ENCODE peak calls at places on chromosomes 16 and 17, in nine cellular contexts. One of them, this sample, is unnamed.

GRCh38 chr16:56594292-56594619 is 4.9 kb downstream of the MT3 start:
- DNase-seq in NCI-H748 treated with DMSO at 0.1 percent for 48 hours: no peak
- DNase-seq in left colon: no peak
- DNase-seq in stimulated activated CD4-positive, alpha-beta T cell treated with anti-CD3 and anti-CD28 coated beads, Interleukin-1b, Interleukin-23, amount 100 ng/mL, for 24 hours: no peak
- DNase-seq in NCI-H1436 treated with DMSO at 0.1 percent for 48 hours: no peak
- DNase-seq in prostate gland: no peak
- DNase-seq in epithelial cell of esophagus: no peak
- DNase-seq in T-helper 1 cell: no peak
- DNase-seq in kidney: no peak
- DNase-seq in this sample: no peak

GRCh38 chr17:50596191-50597037 is 35.9 kb downstream of the CACNA1G start:
- DNase-seq in NCI-H1436 treated with DMSO at 0.1 percent for 48 hours: no peak
- DNase-seq in T-helper 1 cell: no peak
- DNase-seq in NCI-H748 treated with DMSO at 0.1 percent for 48 hours: no peak
- DNase-seq in left colon: no peak
- DNase-seq in prostate gland: no peak
- DNase-seq in stimulated activated CD4-positive, alpha-beta T cell treated with anti-CD3 and anti-CD28 coated beads, Interleukin-1b, Interleukin-23, amount 100 ng/mL, for 24 hours: no peak
- DNase-seq in kidney: no peak
- DNase-seq in epithelial cell of esophagus: no peak
- DNase-seq in this sample: peak

GRCh38 chr17:47879028-47879585 is 16.9 kb upstream of the SP2 start:
- DNase-seq in T-helper 1 cell: no peak
- DNase-seq in NCI-H1436 treated with DMSO at 0.1 percent for 48 hours: no peak
- DNase-seq in NCI-H748 treated with DMSO at 0.1 percent for 48 hours: no peak
- DNase-seq in stimulated activated CD4-positive, alpha-beta T cell treated with anti-CD3 and anti-CD28 coated beads, Interleukin-1b, Interleukin-23, amount 100 ng/mL, for 24 hours: no peak
- DNase-seq in prostate gland: no peak
- DNase-seq in left colon: no peak
- DNase-seq in kidney: no peak
- DNase-seq in epithelial cell of esophagus: no peak
- DNase-seq in this sample: no peak

GRCh38 chr17:79668344-79669250 is 57.7 kb upstream of the RBFOX3 start:
- DNase-seq in epithelial cell of esophagus: no peak
- DNase-seq in NCI-H748 treated with DMSO at 0.1 percent for 48 hours: no peak
- DNase-seq in NCI-H1436 treated with DMSO at 0.1 percent for 48 hours: no peak
- DNase-seq in left colon: peak
- DNase-seq in kidney: peak
- DNase-seq in stimulated activated CD4-positive, alpha-beta T cell treated with anti-CD3 and anti-CD28 coated beads, Interleukin-1b, Interleukin-23, amount 100 ng/mL, for 24 hours: no peak
- DNase-seq in prostate gland: no peak
- DNase-seq in T-helper 1 cell: no peak
- DNase-seq in this sample: no peak

GRCh38 chr16:82439678-82440293 is 187.0 kb upstream of the CDH13 start:
- DNase-seq in kidney: no peak
- DNase-seq in NCI-H748 treated with DMSO at 0.1 percent for 48 hours: no peak
- DNase-seq in left colon: no peak
- DNase-seq in stimulated activated CD4-positive, alpha-beta T cell treated with anti-CD3 and anti-CD28 coated beads, Interleukin-1b, Interleukin-23, amount 100 ng/mL, for 24 hours: no peak
- DNase-seq in prostate gland: no peak
- DNase-seq in epithelial cell of esophagus: peak
- DNase-seq in T-helper 1 cell: no peak
- DNase-seq in NCI-H1436 treated with DMSO at 0.1 percent for 48 hours: no peak
- DNase-seq in this sample: no peak

GRCh38 chr16:3485821-3486505 is 9.3 kb downstream of the C16orf90 start:
- DNase-seq in stimulated activated CD4-positive, alpha-beta T cell treated with anti-CD3 and anti-CD28 coated beads, Interleukin-1b, Interleukin-23, amount 100 ng/mL, for 24 hours: no peak
- DNase-seq in kidney: peak
- DNase-seq in prostate gland: no peak
- DNase-seq in epithelial cell of esophagus: no peak
- DNase-seq in T-helper 1 cell: no peak
- DNase-seq in left colon: no peak
- DNase-seq in NCI-H1436 treated with DMSO at 0.1 percent for 48 hours: no peak
- DNase-seq in NCI-H748 treated with DMSO at 0.1 percent for 48 hours: no peak
- DNase-seq in this sample: no peak

GRCh38 chr17:34858941-34859562 is 102.2 kb downstream of the CCT6B start:
- DNase-seq in kidney: no peak
- DNase-seq in left colon: no peak
- DNase-seq in prostate gland: no peak
- DNase-seq in T-helper 1 cell: no peak
- DNase-seq in NCI-H748 treated with DMSO at 0.1 percent for 48 hours: no peak
- DNase-seq in epithelial cell of esophagus: no peak
- DNase-seq in stimulated activated CD4-positive, alpha-beta T cell treated with anti-CD3 and anti-CD28 coated beads, Interleukin-1b, Interleukin-23, amount 100 ng/mL, for 24 hours: no peak
- DNase-seq in NCI-H1436 treated with DMSO at 0.1 percent for 48 hours: no peak
- DNase-seq in this sample: no peak

GRCh38 chr16:71357681-71358080 is 842 bp upstream of the CALB2 start:
- DNase-seq in left colon: no peak
- DNase-seq in NCI-H748 treated with DMSO at 0.1 percent for 48 hours: no peak
- DNase-seq in T-helper 1 cell: no peak
- DNase-seq in epithelial cell of esophagus: no peak
- DNase-seq in NCI-H1436 treated with DMSO at 0.1 percent for 48 hours: no peak
- DNase-seq in stimulated activated CD4-positive, alpha-beta T cell treated with anti-CD3 and anti-CD28 coated beads, Interleukin-1b, Interleukin-23, amount 100 ng/mL, for 24 hours: no peak
- DNase-seq in kidney: no peak
- DNase-seq in prostate gland: no peak
- DNase-seq in this sample: no peak

GRCh38 chr17:40490289-40490853 is 11.1 kb downstream of the TNS4 start:
- DNase-seq in NCI-H748 treated with DMSO at 0.1 percent for 48 hours: no peak
- DNase-seq in kidney: peak
- DNase-seq in T-helper 1 cell: no peak
- DNase-seq in left colon: peak
- DNase-seq in prostate gland: peak
- DNase-seq in stimulated activated CD4-positive, alpha-beta T cell treated with anti-CD3 and anti-CD28 coated beads, Interleukin-1b, Interleukin-23, amount 100 ng/mL, for 24 hours: no peak
- DNase-seq in epithelial cell of esophagus: peak
- DNase-seq in NCI-H1436 treated with DMSO at 0.1 percent for 48 hours: no peak
- DNase-seq in this sample: no peak

GRCh38 chr16:84520778-84521770 is 16.6 kb upstream of the MEAK7 start:
- DNase-seq in left colon: no peak
- DNase-seq in kidney: no peak
- DNase-seq in prostate gland: no peak
- DNase-seq in T-helper 1 cell: no peak
- DNase-seq in NCI-H748 treated with DMSO at 0.1 percent for 48 hours: peak
- DNase-seq in epithelial cell of esophagus: peak
- DNase-seq in stimulated activated CD4-positive, alpha-beta T cell treated with anti-CD3 and anti-CD28 coated beads, Interleukin-1b, Interleukin-23, amount 100 ng/mL, for 24 hours: no peak
- DNase-seq in NCI-H1436 treated with DMSO at 0.1 percent for 48 hours: peak
- DNase-seq in this sample: no peak

GRCh38 chr16:20191566-20191965 is 117.9 kb upstream of the GPR139 start:
- DNase-seq in T-helper 1 cell: no peak
- DNase-seq in kidney: no peak
- DNase-seq in epithelial cell of esophagus: no peak
- DNase-seq in stimulated activated CD4-positive, alpha-beta T cell treated with anti-CD3 and anti-CD28 coated beads, Interleukin-1b, Interleukin-23, amount 100 ng/mL, for 24 hours: no peak
- DNase-seq in prostate gland: no peak
- DNase-seq in left colon: no peak
- DNase-seq in NCI-H748 treated with DMSO at 0.1 percent for 48 hours: no peak
- DNase-seq in NCI-H1436 treated with DMSO at 0.1 percent for 48 hours: no peak
- DNase-seq in this sample: no peak

GRCh38 chr17:965311-965989 is 14.1 kb downstream of the NXN start:
- DNase-seq in left colon: no peak
- DNase-seq in T-helper 1 cell: no peak
- DNase-seq in prostate gland: no peak
- DNase-seq in NCI-H748 treated with DMSO at 0.1 percent for 48 hours: no peak
- DNase-seq in stimulated activated CD4-positive, alpha-beta T cell treated with anti-CD3 and anti-CD28 coated beads, Interleukin-1b, Interleukin-23, amount 100 ng/mL, for 24 hours: no peak
- DNase-seq in NCI-H1436 treated with DMSO at 0.1 percent for 48 hours: no peak
- DNase-seq in epithelial cell of esophagus: peak
- DNase-seq in kidney: peak
- DNase-seq in this sample: no peak

GRCh38 chr16:11328172-11329079 is 16.8 kb upstream of the RMI2 start:
- DNase-seq in T-helper 1 cell: no peak
- DNase-seq in epithelial cell of esophagus: peak
- DNase-seq in NCI-H748 treated with DMSO at 0.1 percent for 48 hours: no peak
- DNase-seq in kidney: peak
- DNase-seq in prostate gland: no peak
- DNase-seq in stimulated activated CD4-positive, alpha-beta T cell treated with anti-CD3 and anti-CD28 coated beads, Interleukin-1b, Interleukin-23, amount 100 ng/mL, for 24 hours: no peak
- DNase-seq in NCI-H1436 treated with DMSO at 0.1 percent for 48 hours: no peak
- DNase-seq in left colon: peak
- DNase-seq in this sample: peak

GRCh38 chr17:44556114-44556853 is 1.0 kb upstream of the FZD2 start:
- DNase-seq in T-helper 1 cell: no peak
- DNase-seq in NCI-H748 treated with DMSO at 0.1 percent for 48 hours: peak
- DNase-seq in left colon: no peak
- DNase-seq in kidney: no peak
- DNase-seq in prostate gland: no peak
- DNase-seq in NCI-H1436 treated with DMSO at 0.1 percent for 48 hours: peak
- DNase-seq in epithelial cell of esophagus: peak
- DNase-seq in stimulated activated CD4-positive, alpha-beta T cell treated with anti-CD3 and anti-CD28 coated beads, Interleukin-1b, Interleukin-23, amount 100 ng/mL, for 24 hours: no peak
- DNase-seq in this sample: no peak

GRCh38 chr17:76735006-76735405 is 2.1 kb downstream of the SRSF2 start:
- DNase-seq in kidney: no peak
- DNase-seq in epithelial cell of esophagus: peak
- DNase-seq in prostate gland: no peak
- DNase-seq in NCI-H748 treated with DMSO at 0.1 percent for 48 hours: no peak
- DNase-seq in NCI-H1436 treated with DMSO at 0.1 percent for 48 hours: no peak
- DNase-seq in left colon: no peak
- DNase-seq in stimulated activated CD4-positive, alpha-beta T cell treated with anti-CD3 and anti-CD28 coated beads, Interleukin-1b, Interleukin-23, amount 100 ng/mL, for 24 hours: no peak
- DNase-seq in T-helper 1 cell: no peak
- DNase-seq in this sample: no peak

GRCh38 chr17:2786176-2786881 is 9.9 kb upstream of the RAP1GAP2 start:
- DNase-seq in epithelial cell of esophagus: peak
- DNase-seq in T-helper 1 cell: peak
- DNase-seq in NCI-H1436 treated with DMSO at 0.1 percent for 48 hours: peak
- DNase-seq in prostate gland: peak
- DNase-seq in stimulated activated CD4-positive, alpha-beta T cell treated with anti-CD3 and anti-CD28 coated beads, Interleukin-1b, Interleukin-23, amount 100 ng/mL, for 24 hours: peak
- DNase-seq in left colon: peak
- DNase-seq in NCI-H748 treated with DMSO at 0.1 percent for 48 hours: peak
- DNase-seq in kidney: peak
- DNase-seq in this sample: peak

GRCh38 chr17:58005031-58005727 is 1.9 kb downstream of the SRSF1 start:
- DNase-seq in left colon: no peak
- DNase-seq in stimulated activated CD4-positive, alpha-beta T cell treated with anti-CD3 and anti-CD28 coated beads, Interleukin-1b, Interleukin-23, amount 100 ng/mL, for 24 hours: no peak
- DNase-seq in NCI-H1436 treated with DMSO at 0.1 percent for 48 hours: no peak
- DNase-seq in T-helper 1 cell: no peak
- DNase-seq in kidney: no peak
- DNase-seq in NCI-H748 treated with DMSO at 0.1 percent for 48 hours: no peak
- DNase-seq in prostate gland: no peak
- DNase-seq in epithelial cell of esophagus: peak
- DNase-seq in this sample: no peak

GRCh38 chr16:67157892-67158635 is 1.6 kb downstream of the TRADD start:
- DNase-seq in NCI-H1436 treated with DMSO at 0.1 percent for 48 hours: no peak
- DNase-seq in T-helper 1 cell: no peak
- DNase-seq in kidney: peak
- DNase-seq in left colon: no peak
- DNase-seq in stimulated activated CD4-positive, alpha-beta T cell treated with anti-CD3 and anti-CD28 coated beads, Interleukin-1b, Interleukin-23, amount 100 ng/mL, for 24 hours: no peak
- DNase-seq in NCI-H748 treated with DMSO at 0.1 percent for 48 hours: no peak
- DNase-seq in prostate gland: no peak
- DNase-seq in epithelial cell of esophagus: no peak
- DNase-seq in this sample: no peak

GRCh38 chr17:81960130-81960958 is 643 bp downstream of the NOTUM start:
- DNase-seq in prostate gland: no peak
- DNase-seq in T-helper 1 cell: no peak
- DNase-seq in NCI-H1436 treated with DMSO at 0.1 percent for 48 hours: no peak
- DNase-seq in NCI-H748 treated with DMSO at 0.1 percent for 48 hours: no peak
- DNase-seq in kidney: peak
- DNase-seq in epithelial cell of esophagus: no peak
- DNase-seq in left colon: no peak
- DNase-seq in stimulated activated CD4-positive, alpha-beta T cell treated with anti-CD3 and anti-CD28 coated beads, Interleukin-1b, Interleukin-23, amount 100 ng/mL, for 24 hours: no peak
- DNase-seq in this sample: no peak

GRCh38 chr16:1999866-2000514 is 9.6 kb downstream of the ZNF598 start:
- DNase-seq in epithelial cell of esophagus: no peak
- DNase-seq in NCI-H1436 treated with DMSO at 0.1 percent for 48 hours: no peak
- DNase-seq in prostate gland: no peak
- DNase-seq in left colon: no peak
- DNase-seq in kidney: peak
- DNase-seq in NCI-H748 treated with DMSO at 0.1 percent for 48 hours: no peak
- DNase-seq in T-helper 1 cell: no peak
- DNase-seq in stimulated activated CD4-positive, alpha-beta T cell treated with anti-CD3 and anti-CD28 coated beads, Interleukin-1b, Interleukin-23, amount 100 ng/mL, for 24 hours: no peak
- DNase-seq in this sample: no peak

GRCh38 chr16:50842589-50842988 is 100.7 kb downstream of the CYLD start:
- DNase-seq in NCI-H748 treated with DMSO at 0.1 percent for 48 hours: no peak
- DNase-seq in left colon: no peak
- DNase-seq in kidney: no peak
- DNase-seq in prostate gland: no peak
- DNase-seq in NCI-H1436 treated with DMSO at 0.1 percent for 48 hours: no peak
- DNase-seq in T-helper 1 cell: no peak
- DNase-seq in epithelial cell of esophagus: no peak
- DNase-seq in stimulated activated CD4-positive, alpha-beta T cell treated with anti-CD3 and anti-CD28 coated beads, Interleukin-1b, Interleukin-23, amount 100 ng/mL, for 24 hours: no peak
- DNase-seq in this sample: no peak

GRCh38 chr16:10308305-10309193 is 77.3 kb upstream of the ATF7IP2 start:
- DNase-seq in NCI-H748 treated with DMSO at 0.1 percent for 48 hours: no peak
- DNase-seq in kidney: no peak
- DNase-seq in NCI-H1436 treated with DMSO at 0.1 percent for 48 hours: no peak
- DNase-seq in epithelial cell of esophagus: peak
- DNase-seq in stimulated activated CD4-positive, alpha-beta T cell treated with anti-CD3 and anti-CD28 coated beads, Interleukin-1b, Interleukin-23, amount 100 ng/mL, for 24 hours: no peak
- DNase-seq in prostate gland: peak
- DNase-seq in left colon: no peak
- DNase-seq in T-helper 1 cell: no peak
- DNase-seq in this sample: no peak

GRCh38 chr17:6924121-6924676 is 71.7 kb upstream of the ALOX12 start:
- DNase-seq in epithelial cell of esophagus: no peak
- DNase-seq in left colon: no peak
- DNase-seq in prostate gland: no peak
- DNase-seq in T-helper 1 cell: no peak
- DNase-seq in NCI-H748 treated with DMSO at 0.1 percent for 48 hours: no peak
- DNase-seq in NCI-H1436 treated with DMSO at 0.1 percent for 48 hours: no peak
- DNase-seq in kidney: no peak
- DNase-seq in stimulated activated CD4-positive, alpha-beta T cell treated with anti-CD3 and anti-CD28 coated beads, Interleukin-1b, Interleukin-23, amount 100 ng/mL, for 24 hours: no peak
- DNase-seq in this sample: no peak

GRCh38 chr17:67682196-67682595 is 35.5 kb upstream of the NOL11 start:
- DNase-seq in NCI-H1436 treated with DMSO at 0.1 percent for 48 hours: peak
- DNase-seq in T-helper 1 cell: no peak
- DNase-seq in prostate gland: no peak
- DNase-seq in kidney: no peak
- DNase-seq in NCI-H748 treated with DMSO at 0.1 percent for 48 hours: no peak
- DNase-seq in epithelial cell of esophagus: no peak
- DNase-seq in left colon: no peak
- DNase-seq in stimulated activated CD4-positive, alpha-beta T cell treated with anti-CD3 and anti-CD28 coated beads, Interleukin-1b, Interleukin-23, amount 100 ng/mL, for 24 hours: no peak
- DNase-seq in this sample: no peak

GRCh38 chr17:72274632-72275031 is 153.8 kb downstream of the SOX9 start:
- DNase-seq in left colon: no peak
- DNase-seq in NCI-H1436 treated with DMSO at 0.1 percent for 48 hours: no peak
- DNase-seq in NCI-H748 treated with DMSO at 0.1 percent for 48 hours: no peak
- DNase-seq in stimulated activated CD4-positive, alpha-beta T cell treated with anti-CD3 and anti-CD28 coated beads, Interleukin-1b, Interleukin-23, amount 100 ng/mL, for 24 hours: no peak
- DNase-seq in kidney: no peak
- DNase-seq in prostate gland: no peak
- DNase-seq in epithelial cell of esophagus: no peak
- DNase-seq in T-helper 1 cell: no peak
- DNase-seq in this sample: no peak

GRCh38 chr17:72419866-72420774 is 299.3 kb downstream of the SOX9 start:
- DNase-seq in NCI-H1436 treated with DMSO at 0.1 percent for 48 hours: no peak
- DNase-seq in kidney: no peak
- DNase-seq in NCI-H748 treated with DMSO at 0.1 percent for 48 hours: no peak
- DNase-seq in epithelial cell of esophagus: no peak
- DNase-seq in T-helper 1 cell: no peak
- DNase-seq in prostate gland: peak
- DNase-seq in stimulated activated CD4-positive, alpha-beta T cell treated with anti-CD3 and anti-CD28 coated beads, Interleukin-1b, Interleukin-23, amount 100 ng/mL, for 24 hours: no peak
- DNase-seq in left colon: no peak
- DNase-seq in this sample: no peak

GRCh38 chr17:3880983-3881382 is 11.9 kb downstream of the CAMKK1 start:
- DNase-seq in stimulated activated CD4-positive, alpha-beta T cell treated with anti-CD3 and anti-CD28 coated beads, Interleukin-1b, Interleukin-23, amount 100 ng/mL, for 24 hours: no peak
- DNase-seq in kidney: no peak
- DNase-seq in left colon: no peak
- DNase-seq in NCI-H1436 treated with DMSO at 0.1 percent for 48 hours: no peak
- DNase-seq in T-helper 1 cell: no peak
- DNase-seq in epithelial cell of esophagus: no peak
- DNase-seq in NCI-H748 treated with DMSO at 0.1 percent for 48 hours: no peak
- DNase-seq in prostate gland: no peak
- DNase-seq in this sample: no peak

GRCh38 chr16:57906385-57907316 is 64.3 kb downstream of the CNGB1 start:
- DNase-seq in T-helper 1 cell: no peak
- DNase-seq in NCI-H1436 treated with DMSO at 0.1 percent for 48 hours: no peak
- DNase-seq in epithelial cell of esophagus: no peak
- DNase-seq in NCI-H748 treated with DMSO at 0.1 percent for 48 hours: no peak
- DNase-seq in kidney: peak
- DNase-seq in stimulated activated CD4-positive, alpha-beta T cell treated with anti-CD3 and anti-CD28 coated beads, Interleukin-1b, Interleukin-23, amount 100 ng/mL, for 24 hours: peak
- DNase-seq in left colon: no peak
- DNase-seq in prostate gland: no peak
- DNase-seq in this sample: no peak

GRCh38 chr17:70022175-70022574 is 52.9 kb upstream of the KCNJ16 start:
- DNase-seq in stimulated activated CD4-positive, alpha-beta T cell treated with anti-CD3 and anti-CD28 coated beads, Interleukin-1b, Interleukin-23, amount 100 ng/mL, for 24 hours: no peak
- DNase-seq in epithelial cell of esophagus: no peak
- DNase-seq in NCI-H1436 treated with DMSO at 0.1 percent for 48 hours: no peak
- DNase-seq in NCI-H748 treated with DMSO at 0.1 percent for 48 hours: no peak
- DNase-seq in left colon: no peak
- DNase-seq in T-helper 1 cell: no peak
- DNase-seq in kidney: no peak
- DNase-seq in prostate gland: no peak
- DNase-seq in this sample: no peak

GRCh38 chr17:69050999-69051775 is 9.5 kb downstream of the ABCA9 start:
- DNase-seq in prostate gland: no peak
- DNase-seq in NCI-H748 treated with DMSO at 0.1 percent for 48 hours: no peak
- DNase-seq in T-helper 1 cell: no peak
- DNase-seq in kidney: no peak
- DNase-seq in stimulated activated CD4-positive, alpha-beta T cell treated with anti-CD3 and anti-CD28 coated beads, Interleukin-1b, Interleukin-23, amount 100 ng/mL, for 24 hours: no peak
- DNase-seq in left colon: no peak
- DNase-seq in NCI-H1436 treated with DMSO at 0.1 percent for 48 hours: no peak
- DNase-seq in epithelial cell of esophagus: no peak
- DNase-seq in this sample: no peak

GRCh38 chr16:11395008-11395948 is 50.0 kb downstream of the RMI2 start:
- DNase-seq in NCI-H1436 treated with DMSO at 0.1 percent for 48 hours: no peak
- DNase-seq in prostate gland: peak
- DNase-seq in kidney: peak
- DNase-seq in NCI-H748 treated with DMSO at 0.1 percent for 48 hours: no peak
- DNase-seq in epithelial cell of esophagus: no peak
- DNase-seq in T-helper 1 cell: no peak
- DNase-seq in stimulated activated CD4-positive, alpha-beta T cell treated with anti-CD3 and anti-CD28 coated beads, Interleukin-1b, Interleukin-23, amount 100 ng/mL, for 24 hours: no peak
- DNase-seq in left colon: no peak
- DNase-seq in this sample: no peak